ENCODE peak calls at places on chromosomes 6 and 20, in nine cellular contexts. P is right lobe of liver, Y is iris pigment epithelial cell, C is activated T-cell treated with anti-CD3 and anti-CD28 coated beads for 24 hours, L is M059J, J is memory B cell, F is endothelial cell, R is endodermal cell, K is NCI-H146. W is an unnamed sample.
A peak's percentile ranks its signal among the peaks of the same experiment; 100 is the strongest.

GRCh38 chr6:24646771-24647170 is 780 bp upstream of the KIAA0319 start:
- DNase-seq in P (no peak), Y (peak; percentile 39), C (no peak), L (peak; percentile 80), J (no peak), F (no peak), R (no peak), K (no peak), W (no peak)

GRCh38 chr20:24506146-24506545 is 36.7 kb downstream of the SYNDIG1 start:
- DNase-seq in P (no peak), Y (no peak), C (no peak), L (no peak), J (no peak), F (no peak), R (no peak), K (no peak), W (no peak)

GRCh38 chr20:21609221-21609620 is 95.4 kb upstream of the NKX2-2 start:
- DNase-seq in P (no peak), Y (no peak), C (no peak), L (peak; percentile 94), J (no peak), F (no peak), R (no peak), K (no peak), W (no peak)

GRCh38 chr6:1817033-1817761 is 207.5 kb downstream of the FOXC1 start:
- DNase-seq in P (no peak), Y (peak; percentile 58), C (no peak), L (peak; percentile 35), J (no peak), F (no peak), R (no peak), K (no peak), W (no peak)

GRCh38 chr6:12637960-12638641 is 78.5 kb upstream of the PHACTR1 start:
- DNase-seq in P (peak; percentile 60), Y (peak; percentile 49), C (peak; percentile 24), L (peak; percentile 90), J (no peak), F (peak; percentile 66), R (peak; percentile 91), K (peak; percentile 17), W (peak; percentile 65)

GRCh38 chr20:6718660-6719059 is 48.8 kb upstream of the BMP2 start:
- DNase-seq in P (no peak), Y (peak; percentile 18), C (no peak), L (peak; percentile 89), J (no peak), F (no peak), R (no peak), K (no peak), W (no peak)

GRCh38 chr6:111427341-111428116 is 55.5 kb downstream of the REV3L start:
- DNase-seq in P (no peak), Y (peak; percentile 91), C (peak; percentile 17), L (peak; percentile 97), J (no peak), F (no peak), R (no peak), K (no peak), W (no peak)

GRCh38 chr6:83590413-83590812 is 78.1 kb downstream of the PRSS35 start:
- DNase-seq in P (no peak), Y (peak; percentile 71), C (no peak), L (no peak), J (no peak), F (no peak), R (no peak), K (no peak), W (no peak)

GRCh38 chr20:10476319-10476724 is 41.2 kb downstream of the SLX4IP start:
- DNase-seq in P (no peak), Y (peak; percentile 16), C (no peak), L (peak; percentile 26), J (no peak), F (no peak), R (no peak), K (no peak), W (no peak)

GRCh38 chr6:137570307-137570832 is 76.2 kb upstream of the OLIG3 start:
- DNase-seq in P (no peak), Y (no peak), C (no peak), L (no peak), J (no peak), F (no peak), R (no peak), K (no peak), W (no peak)

GRCh38 chr20:36924167-36925045 is 27.1 kb downstream of the SAMHD1 start:
- DNase-seq in P (no peak), Y (no peak), C (no peak), L (no peak), J (no peak), F (no peak), R (no peak), K (no peak), W (no peak)

GRCh38 chr6:168034537-168034936 is 37.1 kb downstream of the KIF25 start:
- DNase-seq in P (no peak), Y (no peak), C (no peak), L (no peak), J (no peak), F (no peak), R (no peak), K (no peak), W (no peak)

GRCh38 chr6:161922631-161923119 is 648.8 kb upstream of the AGPAT4 start:
- DNase-seq in P (peak; percentile 79), Y (peak; percentile 54), C (no peak), L (peak; percentile 70), J (no peak), F (peak; percentile 59), R (peak; percentile 82), K (peak; percentile 93), W (peak; percentile 31)

GRCh38 chr6:139017227-139017626 is 11.3 kb upstream of the ABRACL start:
- DNase-seq in P (peak; percentile 60), Y (no peak), C (no peak), L (peak; percentile 50), J (no peak), F (no peak), R (no peak), K (no peak), W (peak; percentile 19)

GRCh38 chr20:37522258-37523011 is 1.4 kb downstream of the NNAT start:
- DNase-seq in P (no peak), Y (peak; percentile 68), C (no peak), L (no peak), J (no peak), F (no peak), R (peak; percentile 56), K (no peak), W (no peak)

GRCh38 chr20:38109657-38110524 is 55.2 kb downstream of the TGM2 start:
- DNase-seq in P (no peak), Y (peak; percentile 95), C (no peak), L (peak; percentile 100), J (no peak), F (no peak), R (peak; percentile 23), K (no peak), W (no peak)

GRCh38 chr6:14767176-14767575 is 478.7 kb upstream of the JARID2 start:
- DNase-seq in P (no peak), Y (no peak), C (no peak), L (no peak), J (no peak), F (no peak), R (no peak), K (no peak), W (no peak)

GRCh38 chr6:141252828-141253608 is 879.7 kb upstream of the GJE1 start:
- DNase-seq in P (no peak), Y (peak; percentile 18), C (no peak), L (no peak), J (no peak), F (no peak), R (no peak), K (no peak), W (no peak)

GRCh38 chr6:47308674-47309325 is 905 bp downstream of the TNFRSF21 start:
- DNase-seq in P (peak; percentile 56), Y (peak; percentile 52), C (peak; percentile 1), L (peak; percentile 46), J (no peak), F (peak; percentile 33), R (peak; percentile 72), K (peak; percentile 49), W (peak; percentile 56)

GRCh38 chr6:150767585-150768164 is 97.8 kb upstream of the MTHFD1L start:
- DNase-seq in P (no peak), Y (peak; percentile 37), C (no peak), L (peak; percentile 9), J (no peak), F (peak; percentile 31), R (peak; percentile 59), K (no peak), W (peak; percentile 29)

GRCh38 chr20:2149507-2149906 is 47.9 kb downstream of the STK35 start:
- DNase-seq in P (no peak), Y (peak; percentile 67), C (no peak), L (peak; percentile 57), J (no peak), F (no peak), R (no peak), K (no peak), W (no peak)

GRCh38 chr6:105733556-105734162 is 330.8 kb upstream of the PREP start:
- DNase-seq in P (no peak), Y (peak; percentile 43), C (no peak), L (peak; percentile 43), J (no peak), F (no peak), R (no peak), K (peak; percentile 33), W (no peak)

GRCh38 chr6:151389640-151390275 is 1.6 kb downstream of the ZBTB2 start:
- DNase-seq in P (no peak), Y (peak; percentile 69), C (no peak), L (peak; percentile 86), J (no peak), F (no peak), R (no peak), K (peak; percentile 89), W (no peak)